ENCODE peak calls at places on chromosomes 2 and 18, in eight cellular contexts. M is right lobe of liver; Y is CD8-positive, alpha-beta T cell; A is heart left ventricle; V is erythroblast; S is frontal cortex; K is iPS-NIHi11; I is neural progenitor cell. D is an unnamed sample.
A peak's percentile ranks its signal among the peaks of the same experiment; 100 is the strongest.

GRCh38 chr2:239268549-239268948 is 132.3 kb downstream of the HDAC4 start:
- DNase-seq in S (no peak), I (no peak), K (no peak), V (no peak), A (no peak), M (no peak), Y (no peak), D (no peak)

GRCh38 chr2:200931227-200931626 is 32.2 kb downstream of the ORC2 start:
- DNase-seq in A (no peak), M (no peak), Y (no peak), S (no peak), I (no peak), V (peak; percentile 26), K (no peak), D (no peak)

GRCh38 chr2:147824625-147825024 is 20.2 kb upstream of the ACVR2A start:
- DNase-seq in S (no peak), K (no peak), M (no peak), Y (no peak), A (no peak), V (no peak), I (no peak), D (no peak)

GRCh38 chr2:129922571-129923264 is 56.7 kb upstream of the RAB6C start:
- DNase-seq in M (peak; percentile 33), K (no peak), A (no peak), V (no peak), Y (no peak), S (no peak), I (peak; percentile 48), D (no peak)

GRCh38 chr2:168146892-168147810 is 100.2 kb downstream of the STK39 start:
- DNase-seq in A (no peak), M (no peak), V (no peak), K (no peak), S (no peak), I (no peak), Y (no peak), D (no peak)

GRCh38 chr2:27390822-27391679 is 10.5 kb upstream of the ZNF513 start:
- DNase-seq in A (no peak), M (no peak), I (no peak), K (no peak), S (no peak), Y (no peak), V (no peak), D (no peak)

GRCh38 chr2:30301551-30301950 is 70.2 kb downstream of the LBH start:
- DNase-seq in M (no peak), A (no peak), V (no peak), K (peak; percentile 64), S (no peak), I (peak; percentile 12), Y (no peak), D (no peak)

GRCh38 chr18:23635283-23636040 is 27.2 kb downstream of the ANKRD29 start:
- DNase-seq in V (no peak), Y (no peak), A (no peak), S (no peak), K (peak; percentile 42), I (no peak), M (no peak), D (no peak)

GRCh38 chr2:74072542-74072941 is 75.2 kb downstream of the BOLA3 start:
- DNase-seq in Y (no peak), M (no peak), I (no peak), K (no peak), S (no peak), V (peak; percentile 69), A (no peak), D (no peak)